ENCODE peak calls at places on chromosomes 13 and 19, in six cellular contexts. One of them, this sample, is unnamed.

GRCh38 chr13:97327521-97328221 is 105.5 kb downstream of the MBNL2 start:
- DNase-seq in thoracic aorta: no peak
- DNase-seq in B cell: no peak
- DNase-seq in GM23338: no peak
- DNase-seq in suprapubic skin: no peak
- DNase-seq in CD4-positive, alpha-beta T cell: no peak
- DNase-seq in this sample: no peak

GRCh38 chr19:45667620-45668341 is at the start of gene GIPR:
- DNase-seq in GM23338: peak
- DNase-seq in CD4-positive, alpha-beta T cell: no peak
- DNase-seq in thoracic aorta: no peak
- DNase-seq in suprapubic skin: no peak
- DNase-seq in B cell: peak
- DNase-seq in this sample: peak

GRCh38 chr13:79485014-79485441 is 4.1 kb downstream of the NDFIP2 start:
- DNase-seq in B cell: no peak
- DNase-seq in thoracic aorta: no peak
- DNase-seq in suprapubic skin: no peak
- DNase-seq in CD4-positive, alpha-beta T cell: no peak
- DNase-seq in GM23338: no peak
- DNase-seq in this sample: no peak

GRCh38 chr13:28819748-28820098 is 416 bp upstream of the MTUS2 start:
- DNase-seq in B cell: peak
- DNase-seq in suprapubic skin: no peak
- DNase-seq in thoracic aorta: no peak
- DNase-seq in CD4-positive, alpha-beta T cell: no peak
- DNase-seq in GM23338: peak
- DNase-seq in this sample: no peak

GRCh38 chr13:110293037-110293436 is 13.9 kb downstream of the COL4A1 start:
- DNase-seq in thoracic aorta: no peak
- DNase-seq in GM23338: no peak
- DNase-seq in B cell: no peak
- DNase-seq in suprapubic skin: no peak
- DNase-seq in CD4-positive, alpha-beta T cell: no peak
- DNase-seq in this sample: no peak

GRCh38 chr19:46958542-46958941 is 61.1 kb upstream of the NPAS1 start:
- DNase-seq in B cell: no peak
- DNase-seq in suprapubic skin: no peak
- DNase-seq in GM23338: peak
- DNase-seq in CD4-positive, alpha-beta T cell: no peak
- DNase-seq in thoracic aorta: no peak
- DNase-seq in this sample: no peak

GRCh38 chr19:13796301-13797057 is 1.2 kb downstream of the ZSWIM4 start:
- DNase-seq in suprapubic skin: peak
- DNase-seq in GM23338: peak
- DNase-seq in CD4-positive, alpha-beta T cell: no peak
- DNase-seq in B cell: no peak
- DNase-seq in thoracic aorta: peak
- DNase-seq in this sample: no peak

GRCh38 chr19:33301900-33302174 is 497 bp downstream of the CEBPA start:
- DNase-seq in suprapubic skin: no peak
- DNase-seq in B cell: no peak
- DNase-seq in CD4-positive, alpha-beta T cell: no peak
- DNase-seq in GM23338: peak
- DNase-seq in thoracic aorta: no peak
- DNase-seq in this sample: no peak

GRCh38 chr13:44174769-44175425 is 198.7 kb upstream of the SERP2 start:
- DNase-seq in B cell: no peak
- DNase-seq in CD4-positive, alpha-beta T cell: no peak
- DNase-seq in thoracic aorta: no peak
- DNase-seq in suprapubic skin: no peak
- DNase-seq in GM23338: no peak
- DNase-seq in this sample: no peak

GRCh38 chr13:93248627-93249047 is 22.0 kb downstream of the GPC6 start:
- DNase-seq in B cell: no peak
- DNase-seq in suprapubic skin: no peak
- DNase-seq in CD4-positive, alpha-beta T cell: no peak
- DNase-seq in GM23338: peak
- DNase-seq in thoracic aorta: no peak
- DNase-seq in this sample: no peak

GRCh38 chr13:24323036-24323738 is 13.8 kb downstream of the C1QTNF9 start:
- DNase-seq in thoracic aorta: no peak
- DNase-seq in B cell: no peak
- DNase-seq in CD4-positive, alpha-beta T cell: no peak
- DNase-seq in suprapubic skin: no peak
- DNase-seq in GM23338: no peak
- DNase-seq in this sample: no peak

GRCh38 chr13:73995752-73996151 is 138.5 kb downstream of the KLF12 start:
- DNase-seq in GM23338: no peak
- DNase-seq in CD4-positive, alpha-beta T cell: no peak
- DNase-seq in thoracic aorta: no peak
- DNase-seq in B cell: no peak
- DNase-seq in suprapubic skin: no peak
- DNase-seq in this sample: no peak

GRCh38 chr13:91405240-91405639 is 6.8 kb downstream of the GPC5 start:
- DNase-seq in GM23338: no peak
- DNase-seq in thoracic aorta: no peak
- DNase-seq in B cell: no peak
- DNase-seq in suprapubic skin: no peak
- DNase-seq in CD4-positive, alpha-beta T cell: no peak
- DNase-seq in this sample: no peak

GRCh38 chr13:91401916-91402315 is 3.5 kb downstream of the GPC5 start:
- DNase-seq in B cell: peak
- DNase-seq in suprapubic skin: no peak
- DNase-seq in thoracic aorta: no peak
- DNase-seq in CD4-positive, alpha-beta T cell: no peak
- DNase-seq in GM23338: no peak
- DNase-seq in this sample: no peak

GRCh38 chr13:91409661-91410060 is 11.2 kb downstream of the GPC5 start:
- DNase-seq in CD4-positive, alpha-beta T cell: no peak
- DNase-seq in suprapubic skin: no peak
- DNase-seq in B cell: no peak
- DNase-seq in GM23338: no peak
- DNase-seq in thoracic aorta: no peak
- DNase-seq in this sample: no peak

DNA sequence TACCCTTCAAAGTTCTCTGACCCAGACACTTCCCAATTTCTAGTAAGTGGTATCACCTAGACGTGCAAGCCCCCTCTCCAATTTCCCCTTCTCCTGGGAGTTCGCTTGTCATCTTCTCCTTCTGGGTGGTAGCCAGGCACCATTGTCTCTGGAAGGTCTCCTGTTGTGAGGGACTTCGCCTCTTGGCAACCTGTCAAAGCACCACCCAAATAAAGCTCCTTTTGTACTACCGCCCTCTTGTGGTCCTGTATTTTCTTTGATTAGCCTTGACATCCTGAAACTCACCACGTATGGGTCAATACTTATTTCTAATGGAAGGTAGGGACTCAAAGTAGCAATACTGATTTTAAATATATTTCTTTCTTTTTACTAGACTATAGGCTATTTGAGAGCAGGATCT is 8.2 kb downstream of the GPC5 start:
- DNase-seq in thoracic aorta: no peak
- DNase-seq in CD4-positive, alpha-beta T cell: no peak
- DNase-seq in B cell: peak
- DNase-seq in suprapubic skin: no peak
- DNase-seq in GM23338: peak
- DNase-seq in this sample: no peak
- TF ChIP-seq CTCF in thoracic aorta: no peak
- TF ChIP-seq CTCF in CD4-positive, alpha-beta T cell: peak
- TF ChIP-seq CTCF in B cell: peak
- TF ChIP-seq CTCF in suprapubic skin: no peak
- TF ChIP-seq CTCF in GM23338: peak
- TF ChIP-seq CTCF in this sample: peak

GRCh38 chr19:49120325-49120683 is 960 bp downstream of the PPFIA3 start:
- DNase-seq in thoracic aorta: no peak
- DNase-seq in GM23338: no peak
- DNase-seq in B cell: no peak
- DNase-seq in suprapubic skin: no peak
- DNase-seq in CD4-positive, alpha-beta T cell: no peak
- DNase-seq in this sample: no peak

GRCh38 chr19:49117677-49118564 is 1.0 kb downstream of the C19orf73 start:
- DNase-seq in CD4-positive, alpha-beta T cell: no peak
- DNase-seq in B cell: peak
- DNase-seq in thoracic aorta: no peak
- DNase-seq in GM23338: no peak
- DNase-seq in suprapubic skin: no peak
- DNase-seq in this sample: no peak

GRCh38 chr19:49118565-49119410 is at the start of gene C19orf73:
- DNase-seq in suprapubic skin: peak
- DNase-seq in CD4-positive, alpha-beta T cell: peak
- DNase-seq in thoracic aorta: peak
- DNase-seq in GM23338: peak
- DNase-seq in B cell: peak
- DNase-seq in this sample: peak

GRCh38 chr19:49120868-49121267 is 1.5 kb downstream of the PPFIA3 start:
- DNase-seq in B cell: no peak
- DNase-seq in thoracic aorta: no peak
- DNase-seq in GM23338: no peak
- DNase-seq in suprapubic skin: no peak
- DNase-seq in CD4-positive, alpha-beta T cell: no peak
- DNase-seq in this sample: no peak

DNA sequence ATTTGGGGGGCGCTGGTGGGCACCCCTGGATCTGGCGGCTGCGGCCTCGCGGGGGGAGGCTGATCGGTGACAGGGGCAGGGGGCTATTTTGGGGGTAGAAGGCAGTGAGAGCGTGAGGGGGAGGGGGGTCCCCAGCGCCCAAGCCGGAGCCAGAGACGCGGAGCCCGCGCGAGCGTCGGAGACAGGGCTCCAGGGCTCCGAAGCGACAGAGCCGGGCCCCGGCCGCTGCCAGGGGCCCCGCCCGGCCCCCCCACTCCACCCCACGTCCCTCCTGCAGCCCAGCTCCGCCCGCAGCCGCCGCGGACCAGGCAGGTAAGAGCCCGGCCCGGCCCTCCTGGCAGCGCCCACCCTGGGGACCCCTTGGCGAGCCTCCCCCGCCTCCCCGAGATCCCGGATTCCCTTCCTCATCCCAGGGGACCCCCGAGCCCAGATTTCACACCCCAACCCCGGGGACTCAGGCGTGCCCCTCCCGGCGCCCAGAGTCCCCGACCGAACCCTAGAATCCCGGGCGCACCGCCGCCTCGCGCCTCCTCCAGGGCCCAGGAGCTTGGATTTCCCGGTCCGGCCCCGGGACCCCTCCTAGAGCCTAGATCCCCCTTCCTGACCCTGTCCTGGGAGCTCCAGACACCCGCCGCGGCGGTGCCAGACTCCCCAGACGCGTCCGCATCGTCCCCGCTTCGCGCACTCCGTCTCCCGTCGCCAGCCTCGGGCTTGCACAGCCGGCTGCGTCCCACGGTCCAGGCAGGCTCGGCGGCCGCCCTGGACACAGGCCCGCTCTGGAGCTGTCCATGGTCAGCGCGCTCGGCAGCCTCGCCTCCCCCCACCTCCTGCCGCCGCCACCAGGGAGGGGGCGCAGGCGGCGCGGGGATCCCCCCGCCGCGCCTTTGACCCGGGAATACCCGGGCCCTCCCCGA is at the start of gene PPFIA3:
- DNase-seq in thoracic aorta: no peak
- DNase-seq in suprapubic skin: no peak
- DNase-seq in CD4-positive, alpha-beta T cell: no peak
- DNase-seq in GM23338: peak
- DNase-seq in B cell: peak
- DNase-seq in this sample: no peak
- TF ChIP-seq CTCF in thoracic aorta: no peak
- TF ChIP-seq CTCF in suprapubic skin: no peak
- TF ChIP-seq CTCF in CD4-positive, alpha-beta T cell: no peak
- TF ChIP-seq CTCF in GM23338: no peak
- TF ChIP-seq CTCF in B cell: no peak
- TF ChIP-seq CTCF in this sample: no peak

GRCh38 chr19:35987571-35987896 is 7.5 kb upstream of the SDHAF1 start:
- DNase-seq in suprapubic skin: no peak
- DNase-seq in thoracic aorta: no peak
- DNase-seq in GM23338: no peak
- DNase-seq in CD4-positive, alpha-beta T cell: no peak
- DNase-seq in B cell: no peak
- DNase-seq in this sample: no peak

GRCh38 chr19:35983177-35983576 is 11.8 kb upstream of the SDHAF1 start:
- DNase-seq in thoracic aorta: no peak
- DNase-seq in GM23338: no peak
- DNase-seq in suprapubic skin: no peak
- DNase-seq in CD4-positive, alpha-beta T cell: no peak
- DNase-seq in B cell: no peak
- DNase-seq in this sample: no peak

GRCh38 chr19:35986111-35986510 is 8.9 kb upstream of the SDHAF1 start:
- DNase-seq in suprapubic skin: no peak
- DNase-seq in CD4-positive, alpha-beta T cell: no peak
- DNase-seq in B cell: no peak
- DNase-seq in thoracic aorta: no peak
- DNase-seq in GM23338: no peak
- DNase-seq in this sample: no peak

GRCh38 chr19:35988824-35989223 is 6.2 kb upstream of the SDHAF1 start:
- DNase-seq in B cell: no peak
- DNase-seq in GM23338: no peak
- DNase-seq in CD4-positive, alpha-beta T cell: no peak
- DNase-seq in thoracic aorta: no peak
- DNase-seq in suprapubic skin: no peak
- DNase-seq in this sample: no peak

DNA sequence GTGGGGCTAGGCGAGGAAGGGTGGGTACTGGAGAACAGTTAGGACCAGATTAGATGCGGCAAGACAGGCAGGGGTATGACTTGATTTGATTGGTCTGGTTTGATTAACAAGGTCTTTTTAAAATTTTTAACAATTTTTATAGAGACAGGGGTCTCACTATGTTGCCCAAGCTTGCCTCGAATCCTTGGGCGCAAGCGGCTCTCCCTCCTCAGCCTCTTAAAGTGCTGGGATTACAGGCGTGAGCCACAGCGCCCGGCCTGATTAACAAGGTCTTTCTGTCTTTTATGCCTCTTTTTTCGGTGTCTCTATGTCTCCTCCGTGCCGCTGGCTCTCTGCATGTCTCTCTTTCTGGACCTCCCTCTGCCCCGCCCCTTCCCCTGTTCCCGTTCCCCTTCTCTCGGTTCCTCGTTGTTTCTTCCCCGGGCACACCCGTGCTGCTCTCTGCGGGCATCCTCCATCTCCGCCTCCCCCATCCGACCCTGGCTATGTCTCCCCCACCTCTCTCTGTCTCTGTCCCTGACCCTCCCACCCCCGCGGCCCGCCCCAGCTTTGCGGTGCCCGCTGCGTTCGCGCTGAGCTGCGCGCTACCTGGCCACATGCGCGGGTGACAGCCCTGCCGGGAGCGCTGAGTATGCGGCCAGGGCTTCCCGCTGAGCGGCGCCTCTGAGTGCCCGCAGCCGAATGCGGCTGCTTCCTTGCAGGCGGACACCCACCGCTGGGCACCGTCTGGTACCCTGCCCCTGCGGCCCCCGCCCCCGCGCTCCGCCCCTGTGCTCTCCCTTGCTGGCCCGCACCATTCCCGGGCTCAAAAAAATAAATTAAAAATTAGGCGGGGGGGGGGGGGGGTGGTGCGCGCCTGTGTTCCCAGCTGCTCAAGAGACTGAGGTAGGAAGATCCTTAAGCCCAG is 8.1 kb upstream of the SDHAF1 start:
- DNase-seq in GM23338: peak
- DNase-seq in suprapubic skin: no peak
- DNase-seq in B cell: peak
- DNase-seq in CD4-positive, alpha-beta T cell: no peak
- DNase-seq in thoracic aorta: no peak
- DNase-seq in this sample: no peak
- TF ChIP-seq CTCF in GM23338: no peak
- TF ChIP-seq CTCF in suprapubic skin: no peak
- TF ChIP-seq CTCF in B cell: no peak
- TF ChIP-seq CTCF in CD4-positive, alpha-beta T cell: no peak
- TF ChIP-seq CTCF in thoracic aorta: no peak
- TF ChIP-seq CTCF in this sample: no peak

GRCh38 chr19:1791879-1792278 is 20.2 kb downstream of the ATP8B3 start:
- DNase-seq in GM23338: no peak
- DNase-seq in suprapubic skin: no peak
- DNase-seq in CD4-positive, alpha-beta T cell: no peak
- DNase-seq in B cell: no peak
- DNase-seq in thoracic aorta: no peak
- DNase-seq in this sample: no peak
- TF ChIP-seq CTCF in GM23338: peak
- TF ChIP-seq CTCF in suprapubic skin: no peak
- TF ChIP-seq CTCF in CD4-positive, alpha-beta T cell: no peak
- TF ChIP-seq CTCF in B cell: no peak
- TF ChIP-seq CTCF in thoracic aorta: no peak
- TF ChIP-seq CTCF in this sample: no peak